ENCODE peak calls at places on chromosomes 6 and 20, in seven cellular contexts. P, V, Y, M, X, S and I are unnamed samples.

GRCh38 chr20:3408251-3408637 is 775 bp upstream of the DNAAF9 start:
- DNase-seq in M (no peak), Y (no peak), P (no peak), S (no peak), X (no peak), V (no peak), I (no peak)

GRCh38 chr6:22447862-22448261 is 121.5 kb upstream of the HDGFL1 start:
- DNase-seq in S (no peak), V (no peak), M (no peak), Y (peak), X (no peak), P (no peak), I (no peak)

GRCh38 chr6:118963003-118963402 is 28.0 kb upstream of the MCM9 start:
- DNase-seq in S (no peak), X (no peak), P (no peak), Y (no peak), M (no peak), V (no peak), I (peak)

GRCh38 chr20:49593441-49594142 is 25.7 kb upstream of the PTGIS start:
- DNase-seq in V (no peak), M (no peak), P (no peak), Y (no peak), S (no peak), X (peak), I (no peak)

GRCh38 chr6:7196019-7196402 is 88.2 kb downstream of the RREB1 start:
- DNase-seq in M (no peak), X (no peak), P (no peak), Y (no peak), V (no peak), S (no peak), I (no peak)

GRCh38 chr6:90502866-90503407 is 83.9 kb downstream of the MAP3K7 start:
- DNase-seq in V (no peak), X (no peak), S (no peak), P (no peak), Y (no peak), M (peak), I (peak)

GRCh38 chr20:4045741-4046140 is 30.4 kb upstream of the RNF24 start:
- DNase-seq in M (peak), P (peak), X (no peak), V (no peak), Y (no peak), S (no peak), I (peak)

GRCh38 chr6:158369241-158369640 is 57.0 kb downstream of the TULP4 start:
- DNase-seq in M (no peak), X (no peak), V (no peak), P (no peak), S (no peak), Y (no peak), I (no peak)

GRCh38 chr6:7727150-7727950 is 1.5 kb downstream of the BMP6 start:
- DNase-seq in Y (peak), X (no peak), V (peak), S (peak), M (peak), P (peak), I (no peak)

GRCh38 chr6:73792738-73793137 is 96.7 kb downstream of the CD109 start:
- DNase-seq in S (no peak), X (no peak), V (no peak), Y (no peak), P (no peak), M (no peak), I (no peak)

GRCh38 chr6:9126845-9127560 is 691.7 kb upstream of the SLC35B3 start:
- DNase-seq in P (peak), Y (no peak), V (no peak), S (no peak), M (no peak), X (peak), I (peak)

GRCh38 chr6:3999800-4000661 is 78.9 kb downstream of the FAM217A start:
- DNase-seq in M (no peak), Y (no peak), X (no peak), S (no peak), P (no peak), V (no peak), I (no peak)

GRCh38 chr6:48111143-48111506 is at the start of gene PTCHD4:
- DNase-seq in S (no peak), Y (no peak), P (peak), V (peak), X (peak), M (peak), I (peak)

GRCh38 chr6:107673076-107673494 is 151.0 kb downstream of the SCML4 start:
- DNase-seq in S (no peak), M (no peak), P (no peak), Y (no peak), V (no peak), X (no peak), I (no peak)

GRCh38 chr6:3090013-3090412 is 21.7 kb downstream of the RIPK1 start:
- DNase-seq in X (no peak), Y (no peak), S (no peak), M (no peak), V (no peak), P (no peak), I (no peak)

GRCh38 chr6:69063401-69063800 is 428.3 kb downstream of the ADGRB3 start:
- DNase-seq in P (no peak), S (no peak), M (no peak), V (no peak), X (no peak), Y (no peak), I (no peak)

GRCh38 chr6:33692760-33693158 is 18.7 kb downstream of the UQCC2 start:
- DNase-seq in P (peak), S (no peak), X (no peak), Y (no peak), V (no peak), M (no peak), I (peak)

GRCh38 chr6:33846226-33846625 is 42.4 kb upstream of the MLN start:
- DNase-seq in P (no peak), S (no peak), M (no peak), V (no peak), Y (no peak), X (no peak), I (no peak)

GRCh38 chr6:130717657-130718056 is 109.5 kb upstream of the SMLR1 start:
- DNase-seq in P (no peak), Y (no peak), M (no peak), V (no peak), X (no peak), S (no peak), I (no peak)

GRCh38 chr6:45835725-45836437 is 179.8 kb downstream of the CLIC5 start:
- DNase-seq in V (no peak), X (peak), Y (no peak), P (no peak), S (no peak), M (no peak), I (no peak)

GRCh38 chr6:108736832-108737231 is 111.4 kb upstream of the ARMC2 start:
- DNase-seq in M (peak), V (peak), X (peak), P (peak), S (no peak), Y (no peak), I (peak)

GRCh38 chr6:88165877-88166492 is at the start of gene CNR1:
- DNase-seq in V (peak), M (peak), X (peak), S (peak), P (peak), Y (peak), I (no peak)

GRCh38 chr6:25360611-25361010 is 81.4 kb downstream of the CARMIL1 start:
- DNase-seq in M (no peak), P (peak), Y (no peak), X (no peak), S (no peak), V (no peak), I (peak)

GRCh38 chr6:4287811-4288244 is 152.5 kb upstream of the ECI2 start:
- DNase-seq in Y (peak), X (no peak), P (no peak), V (no peak), M (no peak), S (no peak), I (no peak)

GRCh38 chr6:106444777-106445507 is 84.4 kb downstream of the CRYBG1 start:
- DNase-seq in P (peak), S (no peak), Y (peak), X (peak), V (peak), M (peak), I (peak)

GRCh38 chr6:113825776-113826175 is 31.4 kb upstream of the MARCKS start:
- DNase-seq in V (no peak), M (no peak), Y (no peak), P (no peak), X (no peak), S (no peak), I (peak)

GRCh38 chr6:30037182-30037788 is 23.8 kb upstream of the POLR1H start:
- DNase-seq in X (peak), P (peak), V (no peak), Y (no peak), M (peak), S (no peak), I (peak)

GRCh38 chr6:21273451-21273850 is 320.1 kb upstream of the SOX4 start:
- DNase-seq in S (no peak), M (no peak), P (no peak), V (no peak), Y (no peak), X (no peak), I (no peak)

GRCh38 chr6:40308533-40309306 is 278.4 kb downstream of the LRFN2 start:
- DNase-seq in S (peak), M (peak), P (peak), X (peak), V (peak), Y (peak), I (peak)

GRCh38 chr6:27591660-27592059 is 118.8 kb upstream of the ZNF184 start:
- DNase-seq in Y (peak), V (peak), S (peak), M (peak), P (peak), X (peak), I (peak)

GRCh38 chr6:14276667-14277404 is 159.3 kb downstream of the CD83 start:
- DNase-seq in X (no peak), M (no peak), S (no peak), Y (no peak), P (peak), V (peak), I (peak)

GRCh38 chr6:13177617-13178506 is 150.5 kb downstream of the TBC1D7 start:
- DNase-seq in V (no peak), Y (no peak), S (no peak), M (no peak), X (no peak), P (no peak), I (no peak)

GRCh38 chr6:144158133-144158532 is 7.8 kb downstream of the STX11 start:
- DNase-seq in S (no peak), M (peak), X (peak), Y (no peak), V (no peak), P (peak), I (peak)

GRCh38 chr6:111615916-111616612 is 10.4 kb upstream of the TRAF3IP2 start:
- DNase-seq in M (no peak), P (no peak), Y (no peak), S (no peak), V (no peak), X (peak), I (no peak)

GRCh38 chr6:14512246-14512645 is 394.7 kb downstream of the CD83 start:
- DNase-seq in X (peak), Y (no peak), S (no peak), M (no peak), V (no peak), P (no peak), I (no peak)

GRCh38 chr6:10411915-10412164 is 3.0 kb downstream of the TFAP2A start:
- DNase-seq in S (no peak), X (no peak), M (no peak), P (no peak), Y (no peak), V (no peak), I (no peak)

GRCh38 chr20:38937000-38937399 is 10.8 kb downstream of the FAM83D start:
- DNase-seq in V (no peak), Y (no peak), S (no peak), M (no peak), P (no peak), X (no peak), I (no peak)

GRCh38 chr6:109772961-109773431 is 81.9 kb downstream of the FIG4 start:
- DNase-seq in X (no peak), V (no peak), Y (no peak), P (peak), M (no peak), S (no peak), I (peak)

GRCh38 chr6:20509211-20509610 is 25.0 kb upstream of the CDKAL1 start:
- DNase-seq in Y (no peak), S (no peak), M (no peak), P (peak), V (no peak), X (no peak), I (no peak)

GRCh38 chr6:74606488-74607135 is 599.2 kb downstream of the COL12A1 start:
- DNase-seq in P (peak), M (peak), Y (no peak), S (no peak), X (peak), V (no peak), I (peak)

DNA sequence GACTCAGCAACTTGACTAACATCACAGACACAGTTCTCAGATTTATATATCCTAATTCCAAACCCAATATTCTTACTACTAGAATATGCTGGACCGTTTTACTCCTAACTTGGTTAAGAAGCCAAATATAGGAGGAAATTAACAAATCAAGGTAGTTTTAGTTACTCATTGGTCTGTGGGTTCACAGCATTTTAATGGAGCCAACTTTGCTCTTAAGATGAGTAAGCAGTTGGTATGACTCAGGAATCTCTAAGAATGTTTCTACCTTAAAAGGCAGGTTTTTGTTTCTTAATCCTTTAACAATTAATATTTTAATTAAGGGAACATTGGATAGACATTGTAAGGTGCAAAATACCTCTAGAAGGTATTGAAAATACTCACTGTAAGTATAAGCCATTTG is 31.6 kb downstream of the OPRM1 start:
- DNase-seq in Y (no peak), S (no peak), P (no peak), X (no peak), V (no peak), M (no peak), I (no peak)
- H3K23ac ChIP-seq in Y (no peak), S (no peak), P (no peak), X (no peak), V (no peak), M (no peak), I (no peak)

DNA sequence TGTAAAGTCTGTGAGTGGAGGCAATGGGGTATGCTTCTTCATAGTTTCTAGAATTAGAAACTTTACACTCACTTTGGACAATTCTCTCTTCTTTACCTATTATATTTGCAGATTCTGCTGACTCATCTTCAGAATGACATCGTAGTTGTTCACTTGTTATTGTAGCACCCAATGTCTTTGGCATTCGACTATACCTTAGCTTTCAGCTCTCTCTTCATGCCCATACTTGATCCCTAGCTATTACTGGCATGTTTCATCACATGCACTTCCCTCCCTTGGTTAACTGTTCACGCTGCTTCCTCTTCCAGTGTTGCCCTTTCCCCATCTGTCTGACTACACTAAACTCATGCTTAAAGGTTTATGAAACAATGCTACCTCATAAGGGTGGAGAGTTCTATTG is 298.1 kb upstream of the TCF21 start:
- DNase-seq in M (no peak), V (no peak), S (no peak), P (no peak), Y (no peak), X (no peak), I (peak)
- H3K23ac ChIP-seq in M (no peak), V (no peak), S (no peak), P (no peak), Y (no peak), X (no peak), I (peak)

GRCh38 chr20:35385733-35386132 is 26.0 kb downstream of the UQCC1 start:
- DNase-seq in Y (no peak), X (no peak), P (no peak), M (no peak), V (no peak), S (no peak), I (peak)
- H3K23ac ChIP-seq in Y (no peak), X (no peak), P (no peak), M (no peak), V (no peak), S (no peak), I (no peak)

DNA sequence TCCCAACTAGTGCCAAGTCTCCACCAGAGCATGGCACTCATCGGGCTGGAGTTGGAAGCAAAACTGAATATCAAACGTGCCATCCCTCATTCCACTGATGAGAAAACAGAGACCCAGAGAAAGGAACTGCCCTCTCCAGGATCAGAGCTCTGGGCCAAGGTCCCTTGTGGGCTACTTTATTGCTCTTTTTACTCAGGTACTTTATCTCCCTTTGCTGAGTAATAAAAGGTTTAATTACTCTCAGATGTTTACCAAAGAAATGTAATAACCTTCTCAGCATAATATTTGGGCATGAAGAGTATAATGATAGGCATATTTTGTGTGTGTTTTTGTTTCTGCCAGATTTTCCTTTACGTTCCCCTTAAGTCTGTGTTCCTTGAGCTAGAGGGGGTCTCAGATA is 5.0 kb upstream of the BTNL2 start:
- DNase-seq in V (no peak), X (no peak), S (no peak), Y (no peak), M (no peak), P (no peak), I (no peak)
- H3K23ac ChIP-seq in V (no peak), X (no peak), S (no peak), Y (no peak), M (no peak), P (no peak), I (no peak)

DNA sequence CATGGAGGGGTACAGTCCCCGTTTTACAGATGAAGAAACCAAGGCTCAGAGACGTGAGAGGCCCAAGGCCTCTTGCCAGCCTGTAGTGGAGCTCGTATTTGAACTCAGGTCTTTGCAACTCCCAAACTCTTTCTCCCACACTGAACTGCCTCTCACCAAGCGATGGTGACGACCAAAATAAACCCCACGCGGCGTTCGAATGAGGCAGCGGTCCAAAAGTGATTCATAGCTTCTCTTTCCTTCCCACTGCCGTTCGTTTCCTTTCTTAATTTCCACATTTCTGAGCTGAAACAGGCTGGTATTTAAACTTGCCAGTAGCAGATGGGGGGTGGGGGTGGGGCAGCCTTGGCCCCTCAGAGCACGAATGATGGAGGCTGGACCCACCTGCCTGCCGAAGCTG is 252.9 kb upstream of the KCNG1 start:
- DNase-seq in X (no peak), Y (no peak), M (no peak), P (no peak), V (no peak), S (no peak), I (peak)
- H3K23ac ChIP-seq in X (no peak), Y (no peak), M (no peak), P (no peak), V (no peak), S (no peak), I (no peak)

GRCh38 chr6:169966312-169967181 is 215.1 kb downstream of the ERMARD start:
- DNase-seq in P (no peak), X (no peak), S (peak), Y (no peak), M (no peak), V (no peak), I (no peak)

GRCh38 chr6:169964440-169965212 is 213.2 kb downstream of the ERMARD start:
- DNase-seq in V (no peak), M (no peak), P (no peak), Y (no peak), X (peak), S (no peak), I (no peak)

GRCh38 chr6:169965657-169966311 is 214.4 kb downstream of the ERMARD start:
- DNase-seq in Y (no peak), X (no peak), M (no peak), S (no peak), V (no peak), P (no peak), I (no peak)

GRCh38 chr6:169963581-169964297 is 212.3 kb downstream of the ERMARD start:
- DNase-seq in V (peak), P (no peak), S (no peak), M (no peak), Y (no peak), X (peak), I (no peak)

DNA sequence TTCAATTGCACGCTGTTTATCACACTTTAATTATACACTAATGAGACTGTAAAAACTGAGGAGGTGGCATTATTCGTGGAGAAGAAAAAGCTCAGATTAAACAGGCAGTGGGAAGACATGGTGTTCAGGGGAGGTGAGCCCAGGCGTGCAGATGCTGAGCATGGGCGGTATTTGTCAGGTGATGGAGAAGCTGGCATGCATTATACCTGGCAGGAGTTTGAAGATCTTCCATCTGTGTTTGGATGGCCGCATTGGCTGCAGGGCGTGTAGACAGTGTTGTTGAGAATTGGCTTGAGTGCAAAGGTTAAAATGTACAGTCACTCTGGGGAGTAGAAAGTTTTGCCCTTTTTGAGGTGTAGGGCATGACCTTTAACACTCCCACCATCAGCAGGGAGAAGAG is 213.8 kb downstream of the ERMARD start:
- DNase-seq in P (no peak), S (no peak), M (no peak), X (no peak), V (no peak), Y (no peak), I (no peak)
- H3K23ac ChIP-seq in P (no peak), S (no peak), M (no peak), X (no peak), V (no peak), Y (no peak), I (no peak)

GRCh38 chr20:15077733-15078132 is 740.3 kb upstream of the FLRT3 start:
- DNase-seq in P (no peak), S (no peak), Y (no peak), M (peak), V (no peak), X (no peak), I (no peak)
- H3K23ac ChIP-seq in P (no peak), S (no peak), Y (no peak), M (no peak), V (no peak), X (no peak), I (no peak)

GRCh38 chr6:26457796-26458688 is at the start of gene BTN2A1:
- DNase-seq in Y (peak), X (peak), P (peak), S (peak), M (peak), V (peak), I (peak)
- H3K23ac ChIP-seq in Y (peak), X (no peak), P (peak), S (no peak), M (no peak), V (no peak), I (peak)